ENCODE peak calls at places on chromosomes 1 and 21, in seven cellular contexts. One of them, this sample, is unnamed.
A peak's percentile ranks its signal among the peaks of the same experiment; 100 is the strongest.

GRCh38 chr1:34825455-34826081 is 32.8 kb downstream of the GJA4 start:
- DNase-seq in kidney epithelial cell: no peak
- DNase-seq in stomach: peak; percentile 75
- DNase-seq in heart left ventricle: no peak
- DNase-seq in left ventricle myocardium inferior: peak; percentile 19
- DNase-seq in DND-41: no peak
- DNase-seq in upper lobe of right lung: peak; percentile 67
- DNase-seq in this sample: no peak

GRCh38 chr1:62301726-62302390 is 17.4 kb downstream of the KANK4 start:
- DNase-seq in left ventricle myocardium inferior: no peak
- DNase-seq in kidney epithelial cell: no peak
- DNase-seq in upper lobe of right lung: no peak
- DNase-seq in stomach: no peak
- DNase-seq in heart left ventricle: no peak
- DNase-seq in DND-41: no peak
- DNase-seq in this sample: no peak

GRCh38 chr1:166305371-166305770 is 138.6 kb upstream of the FAM78B start:
- DNase-seq in DND-41: no peak
- DNase-seq in stomach: no peak
- DNase-seq in left ventricle myocardium inferior: no peak
- DNase-seq in heart left ventricle: no peak
- DNase-seq in upper lobe of right lung: no peak
- DNase-seq in kidney epithelial cell: no peak
- DNase-seq in this sample: no peak

GRCh38 chr1:156112276-156113137 is 2.0 kb upstream of the LMNA start:
- DNase-seq in left ventricle myocardium inferior: no peak
- DNase-seq in heart left ventricle: no peak
- DNase-seq in upper lobe of right lung: no peak
- DNase-seq in stomach: no peak
- DNase-seq in DND-41: no peak
- DNase-seq in kidney epithelial cell: no peak
- DNase-seq in this sample: no peak

GRCh38 chr1:115680730-115681111 is 39.0 kb downstream of the VANGL1 start:
- DNase-seq in kidney epithelial cell: no peak
- DNase-seq in left ventricle myocardium inferior: no peak
- DNase-seq in DND-41: no peak
- DNase-seq in stomach: no peak
- DNase-seq in upper lobe of right lung: no peak
- DNase-seq in heart left ventricle: no peak
- DNase-seq in this sample: no peak

GRCh38 chr1:21781971-21782867 is 730 bp downstream of the USP48 start:
- DNase-seq in left ventricle myocardium inferior: no peak
- DNase-seq in heart left ventricle: peak; percentile 49
- DNase-seq in DND-41: peak; percentile 48
- DNase-seq in upper lobe of right lung: peak; percentile 40
- DNase-seq in stomach: peak; percentile 56
- DNase-seq in kidney epithelial cell: no peak
- DNase-seq in this sample: no peak

GRCh38 chr1:30635386-30635975 is 87.9 kb downstream of the MATN1 start:
- DNase-seq in left ventricle myocardium inferior: no peak
- DNase-seq in heart left ventricle: no peak
- DNase-seq in kidney epithelial cell: no peak
- DNase-seq in stomach: no peak
- DNase-seq in DND-41: no peak
- DNase-seq in upper lobe of right lung: no peak
- DNase-seq in this sample: no peak

GRCh38 chr21:31913191-31913608 is 40.4 kb downstream of the HUNK start:
- DNase-seq in kidney epithelial cell: no peak
- DNase-seq in heart left ventricle: no peak
- DNase-seq in stomach: no peak
- DNase-seq in upper lobe of right lung: no peak
- DNase-seq in left ventricle myocardium inferior: no peak
- DNase-seq in DND-41: no peak
- DNase-seq in this sample: no peak

GRCh38 chr21:32519945-32520884 is 65.1 kb downstream of the TCP10L start:
- DNase-seq in heart left ventricle: no peak
- DNase-seq in DND-41: no peak
- DNase-seq in upper lobe of right lung: no peak
- DNase-seq in left ventricle myocardium inferior: no peak
- DNase-seq in stomach: no peak
- DNase-seq in kidney epithelial cell: no peak
- DNase-seq in this sample: no peak

GRCh38 chr1:230517326-230517725 is 91.2 kb upstream of the PGBD5 start:
- DNase-seq in upper lobe of right lung: no peak
- DNase-seq in kidney epithelial cell: no peak
- DNase-seq in DND-41: no peak
- DNase-seq in heart left ventricle: no peak
- DNase-seq in left ventricle myocardium inferior: no peak
- DNase-seq in stomach: no peak
- DNase-seq in this sample: no peak

GRCh38 chr1:66436378-66437135 is 97.4 kb upstream of the SGIP1 start:
- DNase-seq in left ventricle myocardium inferior: no peak
- DNase-seq in stomach: no peak
- DNase-seq in heart left ventricle: no peak
- DNase-seq in kidney epithelial cell: peak; percentile 62
- DNase-seq in upper lobe of right lung: no peak
- DNase-seq in DND-41: no peak
- DNase-seq in this sample: peak; percentile 65

GRCh38 chr1:241460098-241460873 is 59.3 kb downstream of the FH start:
- DNase-seq in DND-41: no peak
- DNase-seq in upper lobe of right lung: no peak
- DNase-seq in stomach: no peak
- DNase-seq in left ventricle myocardium inferior: no peak
- DNase-seq in kidney epithelial cell: no peak
- DNase-seq in heart left ventricle: no peak
- DNase-seq in this sample: no peak

GRCh38 chr1:94416901-94417701 is 1.1 kb upstream of the ABCD3 start:
- DNase-seq in kidney epithelial cell: no peak
- DNase-seq in heart left ventricle: peak; percentile 36
- DNase-seq in DND-41: no peak
- DNase-seq in left ventricle myocardium inferior: no peak
- DNase-seq in stomach: peak; percentile 43
- DNase-seq in upper lobe of right lung: no peak
- DNase-seq in this sample: peak; percentile 89

GRCh38 chr21:27580276-27580675 is 613.4 kb upstream of the ADAMTS5 start:
- DNase-seq in left ventricle myocardium inferior: no peak
- DNase-seq in kidney epithelial cell: no peak
- DNase-seq in heart left ventricle: no peak
- DNase-seq in stomach: no peak
- DNase-seq in upper lobe of right lung: no peak
- DNase-seq in DND-41: no peak
- DNase-seq in this sample: no peak

GRCh38 chr1:203954293-203954692 is 92.9 kb downstream of the SNRPE start:
- DNase-seq in stomach: no peak
- DNase-seq in kidney epithelial cell: no peak
- DNase-seq in heart left ventricle: no peak
- DNase-seq in DND-41: no peak
- DNase-seq in upper lobe of right lung: no peak
- DNase-seq in left ventricle myocardium inferior: no peak
- DNase-seq in this sample: no peak

GRCh38 chr1:20495661-20496060 is 9.7 kb upstream of the CAMK2N1 start:
- DNase-seq in upper lobe of right lung: no peak
- DNase-seq in stomach: no peak
- DNase-seq in heart left ventricle: no peak
- DNase-seq in left ventricle myocardium inferior: no peak
- DNase-seq in kidney epithelial cell: no peak
- DNase-seq in DND-41: no peak
- DNase-seq in this sample: no peak

GRCh38 chr1:197268012-197268411 is at the start of gene CRB1:
- DNase-seq in upper lobe of right lung: no peak
- DNase-seq in DND-41: no peak
- DNase-seq in left ventricle myocardium inferior: no peak
- DNase-seq in stomach: no peak
- DNase-seq in heart left ventricle: no peak
- DNase-seq in kidney epithelial cell: no peak
- DNase-seq in this sample: no peak

GRCh38 chr21:35658242-35658641 is 402.1 kb downstream of the SETD4 start:
- DNase-seq in DND-41: peak; percentile 74
- DNase-seq in kidney epithelial cell: no peak
- DNase-seq in heart left ventricle: no peak
- DNase-seq in upper lobe of right lung: no peak
- DNase-seq in left ventricle myocardium inferior: no peak
- DNase-seq in stomach: no peak
- DNase-seq in this sample: no peak

GRCh38 chr1:178337091-178337726 is 159.6 kb downstream of the CLEC20A start:
- DNase-seq in stomach: no peak
- DNase-seq in left ventricle myocardium inferior: no peak
- DNase-seq in kidney epithelial cell: no peak
- DNase-seq in heart left ventricle: no peak
- DNase-seq in DND-41: no peak
- DNase-seq in upper lobe of right lung: no peak
- DNase-seq in this sample: no peak

GRCh38 chr1:117120774-117121588 is 568 bp downstream of the TRIM45 start:
- DNase-seq in heart left ventricle: no peak
- DNase-seq in stomach: no peak
- DNase-seq in kidney epithelial cell: no peak
- DNase-seq in upper lobe of right lung: no peak
- DNase-seq in left ventricle myocardium inferior: no peak
- DNase-seq in DND-41: peak; percentile 13
- DNase-seq in this sample: no peak

DNA sequence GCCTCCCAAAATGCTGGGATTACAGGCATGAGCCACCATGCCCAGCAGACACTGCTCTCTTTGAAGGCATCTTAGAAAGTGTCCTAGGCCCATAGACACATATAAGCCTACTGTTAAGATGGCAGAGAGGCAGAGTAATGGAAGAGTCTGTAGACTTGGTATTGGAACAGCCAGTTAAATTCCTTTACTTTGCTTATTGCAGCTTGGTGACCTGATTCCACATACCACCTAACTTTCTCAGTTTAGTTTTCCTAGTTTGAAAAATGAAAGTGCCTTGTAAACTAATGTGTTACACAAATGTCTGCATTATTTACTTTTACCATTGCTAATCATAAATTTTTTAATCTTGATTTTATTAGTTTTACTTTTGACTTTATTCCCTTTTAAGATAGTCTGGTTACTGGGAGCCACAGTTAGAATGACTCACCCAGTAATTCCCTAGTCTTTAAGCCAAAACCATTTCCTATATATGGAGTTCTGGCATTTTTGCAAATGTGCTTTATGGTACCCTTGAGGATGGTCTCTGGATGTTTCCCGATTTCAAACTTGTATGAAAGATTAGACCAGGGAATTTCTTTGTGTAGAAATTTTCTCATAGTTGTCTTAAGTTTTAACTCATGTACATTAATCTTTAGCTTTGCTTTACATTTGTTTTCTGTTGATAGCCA is 6.4 kb downstream of the SMAP2 start:
- DNase-seq in heart left ventricle: no peak
- DNase-seq in kidney epithelial cell: no peak
- DNase-seq in left ventricle myocardium inferior: no peak
- DNase-seq in stomach: no peak
- DNase-seq in DND-41: no peak
- DNase-seq in upper lobe of right lung: no peak
- DNase-seq in this sample: no peak
- H3K4me3 ChIP-seq in heart left ventricle: no peak overlapping the region
- H3K4me3 ChIP-seq in kidney epithelial cell: no peak overlapping the region
- H3K4me3 ChIP-seq in left ventricle myocardium inferior: no peak overlapping the region
- H3K4me3 ChIP-seq in stomach: peak overlapping the region; percentile 12
- H3K4me3 ChIP-seq in DND-41: no peak overlapping the region
- H3K4me3 ChIP-seq in upper lobe of right lung: no peak overlapping the region
- H3K4me3 ChIP-seq in this sample: no peak overlapping the region

DNA sequence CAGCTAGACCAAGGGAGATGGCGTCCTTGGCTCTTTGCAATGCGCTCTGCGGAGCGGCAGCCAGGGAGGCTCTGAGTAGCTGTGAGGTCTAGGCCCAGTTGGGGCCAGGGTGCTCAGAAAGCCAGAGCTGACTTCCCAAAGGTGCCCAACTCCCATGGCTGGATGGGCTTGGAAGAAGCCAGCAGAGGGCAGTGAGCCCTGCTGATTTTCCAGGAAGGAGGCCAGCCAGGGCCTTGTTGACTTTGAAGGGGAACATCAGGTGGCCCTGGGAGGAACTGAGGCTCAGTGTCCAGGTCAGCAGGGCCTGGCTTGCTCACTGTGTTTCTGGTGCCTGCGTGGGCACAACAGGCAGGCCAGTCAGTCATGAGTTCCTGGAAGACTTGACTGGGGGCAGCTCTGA is 27.1 kb downstream of the CDCP2 start:
- DNase-seq in DND-41: no peak
- DNase-seq in stomach: peak; percentile 63
- DNase-seq in kidney epithelial cell: no peak
- DNase-seq in left ventricle myocardium inferior: peak; percentile 32
- DNase-seq in heart left ventricle: no peak
- DNase-seq in upper lobe of right lung: no peak
- DNase-seq in this sample: no peak
- TF ChIP-seq CTCF in DND-41: peak; percentile 28
- TF ChIP-seq CTCF in stomach: no peak
- TF ChIP-seq CTCF in kidney epithelial cell: peak; percentile 42
- TF ChIP-seq CTCF in left ventricle myocardium inferior: peak; percentile 61
- TF ChIP-seq CTCF in heart left ventricle: peak; percentile 43
- TF ChIP-seq CTCF in upper lobe of right lung: peak; percentile 22
- TF ChIP-seq CTCF in this sample: peak; percentile 48

DNA sequence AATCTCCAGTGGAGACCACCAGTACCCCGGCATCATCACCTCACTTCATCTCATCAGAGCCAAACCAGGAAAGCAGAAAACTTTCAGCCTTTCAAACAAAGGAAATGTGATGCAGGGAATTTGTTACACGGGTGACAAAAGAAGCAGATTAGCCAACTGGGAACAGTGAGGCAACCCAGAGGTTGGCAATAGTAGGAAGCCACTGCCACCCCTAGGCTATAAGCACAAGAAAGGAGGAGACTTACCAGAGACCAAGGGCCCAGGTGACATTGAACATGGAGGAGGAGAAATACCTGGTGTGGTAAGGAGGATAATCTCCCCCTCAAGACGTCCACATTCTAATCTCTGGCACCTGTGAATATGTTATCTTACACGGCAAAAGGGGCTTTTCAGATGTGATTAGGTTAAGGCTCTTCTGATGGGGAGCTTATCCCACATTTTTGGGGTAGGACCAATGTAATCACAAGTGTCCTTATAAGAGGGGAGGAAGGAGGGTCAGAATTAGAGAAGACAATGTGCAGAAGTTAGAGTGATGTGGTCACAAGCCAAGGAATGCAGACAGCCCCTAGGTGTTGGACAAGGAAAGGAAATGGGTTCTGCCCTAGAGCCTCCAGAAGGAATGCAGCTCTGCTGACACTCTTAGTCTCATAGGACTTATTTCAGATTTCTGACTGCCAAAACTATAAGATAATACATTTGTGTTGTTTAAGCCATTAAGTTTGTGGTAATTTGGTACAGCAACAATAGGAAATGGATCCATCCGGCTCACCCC is 83.5 kb upstream of the VAV3 start:
- DNase-seq in stomach: no peak
- DNase-seq in upper lobe of right lung: no peak
- DNase-seq in left ventricle myocardium inferior: no peak
- DNase-seq in kidney epithelial cell: no peak
- DNase-seq in heart left ventricle: no peak
- DNase-seq in DND-41: no peak
- DNase-seq in this sample: no peak
- H3K4me3 ChIP-seq in stomach: no peak overlapping the region
- H3K4me3 ChIP-seq in upper lobe of right lung: no peak overlapping the region
- H3K4me3 ChIP-seq in left ventricle myocardium inferior: no peak overlapping the region
- H3K4me3 ChIP-seq in kidney epithelial cell: no peak overlapping the region
- H3K4me3 ChIP-seq in heart left ventricle: no peak overlapping the region
- H3K4me3 ChIP-seq in DND-41: no peak overlapping the region
- H3K4me3 ChIP-seq in this sample: no peak overlapping the region

DNA sequence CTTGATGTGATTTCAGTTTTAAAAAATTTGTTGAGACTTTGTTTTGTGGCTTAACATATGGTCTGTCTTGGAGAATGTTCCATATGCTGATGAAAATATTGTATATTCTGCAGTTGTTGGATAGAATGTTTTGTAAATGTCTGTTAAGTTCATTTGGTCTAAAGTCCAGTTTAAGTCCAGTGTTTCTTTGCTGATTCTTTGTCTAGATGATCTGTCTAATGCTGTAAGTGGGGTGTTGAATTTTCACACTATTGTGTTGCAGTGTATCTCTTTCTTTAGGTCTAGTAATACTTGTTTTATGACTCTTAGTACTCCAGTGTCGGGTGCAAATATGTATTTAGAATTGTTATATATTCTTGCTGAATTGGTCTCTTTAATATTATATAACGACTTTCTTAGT is 10.9 kb upstream of the MPC2 start:
- DNase-seq in DND-41: no peak
- DNase-seq in stomach: no peak
- DNase-seq in kidney epithelial cell: no peak
- DNase-seq in heart left ventricle: no peak
- DNase-seq in upper lobe of right lung: no peak
- DNase-seq in left ventricle myocardium inferior: no peak
- DNase-seq in this sample: no peak
- TF ChIP-seq CTCF in DND-41: no peak
- TF ChIP-seq CTCF in stomach: no peak
- TF ChIP-seq CTCF in kidney epithelial cell: no peak
- TF ChIP-seq CTCF in heart left ventricle: no peak
- TF ChIP-seq CTCF in upper lobe of right lung: no peak
- TF ChIP-seq CTCF in left ventricle myocardium inferior: no peak
- TF ChIP-seq CTCF in this sample: no peak

This sample was measured in retinal pigment epithelial cell.